ENCODE peak calls at places on chromosomes 7 and 10, in six cellular contexts. J is adrenal gland, S is heart left ventricle, R is suprapubic skin, A is right lobe of liver, Y is spleen. V is an unnamed sample.

GRCh38 chr7:23298141-23298851 is 843 bp upstream of the MALSU1 start:
- DNase-seq in S (no peak), J (no peak), Y (no peak), R (no peak), A (no peak), V (no peak)

GRCh38 chr7:1040790-1041189 is 3.6 kb upstream of the GPR146 start:
- DNase-seq in Y (peak; percentile 75), A (no peak), S (no peak), R (no peak), J (no peak), V (no peak)

GRCh38 chr7:106421181-106421762 is 136.5 kb upstream of the NAMPT start:
- DNase-seq in R (peak; percentile 86), J (peak; percentile 86), A (peak; percentile 72), S (peak; percentile 79), Y (peak; percentile 82), V (no peak)

GRCh38 chr10:86970152-86970886 is 2.0 kb downstream of the ADIRF start:
- DNase-seq in Y (peak; percentile 88), A (no peak), J (peak; percentile 74), R (peak; percentile 91), S (peak; percentile 90), V (peak; percentile 69)

GRCh38 chr10:126969310-126969709 is 64.1 kb downstream of the DOCK1 start:
- DNase-seq in A (no peak), Y (no peak), R (peak; percentile 65), J (no peak), S (no peak), V (peak; percentile 52)

GRCh38 chr10:124534231-124534798 is 72.7 kb downstream of the LHPP start:
- DNase-seq in Y (peak; percentile 92), J (peak; percentile 69), R (no peak), A (no peak), S (peak; percentile 60), V (no peak)

GRCh38 chr10:29839826-29840515 is 205.2 kb upstream of the SVIL start:
- DNase-seq in S (no peak), J (no peak), Y (no peak), R (no peak), A (no peak), V (no peak)

GRCh38 chr10:78973901-78974408 is 94.8 kb upstream of the ZMIZ1 start:
- DNase-seq in Y (peak; percentile 88), R (peak; percentile 88), S (peak; percentile 84), J (peak; percentile 89), A (no peak), V (no peak)

GRCh38 chr7:38223311-38223710 is 45.3 kb downstream of the STARD3NL start:
- DNase-seq in R (no peak), S (no peak), J (no peak), Y (no peak), A (no peak), V (no peak)

GRCh38 chr10:89342219-89342966 is 14.6 kb downstream of the IFIT3 start:
- DNase-seq in Y (no peak), A (peak; percentile 66), S (peak; percentile 61), R (peak; percentile 85), J (peak; percentile 92), V (no peak)

GRCh38 chr7:154423219-154423618 is 371.0 kb downstream of the DPP6 start:
- DNase-seq in S (no peak), R (no peak), A (no peak), Y (no peak), J (no peak), V (no peak)

GRCh38 chr7:120185940-120186682 is 86.9 kb upstream of the KCND2 start:
- DNase-seq in J (no peak), S (no peak), A (no peak), R (no peak), Y (no peak), V (no peak)

GRCh38 chr10:3123571-3124411 is 48.8 kb downstream of the PITRM1 start:
- DNase-seq in R (no peak), Y (no peak), A (no peak), J (no peak), S (peak; percentile 77), V (no peak)

GRCh38 chr10:48442809-48443177 is 136.3 kb downstream of the MAPK8 start:
- DNase-seq in S (no peak), R (no peak), J (no peak), Y (peak; percentile 51), A (no peak), V (no peak)

GRCh38 chr7:30596043-30596641 is 1.5 kb downstream of the GARS1 start:
- DNase-seq in J (no peak), Y (no peak), R (no peak), S (no peak), A (no peak), V (no peak)

GRCh38 chr10:109978481-109978880 is 29.3 kb upstream of the ADD3 start:
- DNase-seq in S (peak; percentile 34), Y (no peak), J (peak; percentile 38), A (no peak), R (no peak), V (peak; percentile 83)

GRCh38 chr7:2084331-2084730 is 148.4 kb downstream of the MAD1L1 start:
- DNase-seq in Y (no peak), A (no peak), J (no peak), S (no peak), R (no peak), V (no peak)

GRCh38 chr10:51203359-51203758 is 129.1 kb downstream of the PRKG1 start:
- DNase-seq in J (no peak), A (no peak), R (no peak), Y (no peak), S (no peak), V (no peak)

GRCh38 chr10:124866812-124867211 is 65.2 kb downstream of the ABRAXAS2 start:
- DNase-seq in A (peak; percentile 80), J (no peak), Y (no peak), S (no peak), R (no peak), V (no peak)

GRCh38 chr10:77501846-77502251 is 135.8 kb downstream of the KCNMA1 start:
- DNase-seq in A (no peak), S (no peak), R (no peak), J (no peak), Y (no peak), V (no peak)
- TF ChIP-seq CTCF in A (no peak), S (no peak), R (no peak), J (no peak), Y (no peak), V (no peak)

GRCh38 chr7:25967278-25968204 is 184.5 kb upstream of the NFE2L3 start:
- DNase-seq in S (no peak), R (no peak), A (no peak), J (no peak), Y (no peak), V (no peak)
- H3K4me1 ChIP-seq in S (no peaks in the 10 kb centered on the region), R (peaks cover 9% of the 10 kb centered on the region), A (peaks cover 21% of the 10 kb centered on the region), J (no peaks in the 10 kb centered on the region), Y (peaks cover 33% of the 10 kb centered on the region), V (peaks cover 6% of the 10 kb centered on the region)

GRCh38 chr7:129501760-129502707 is at the start of gene SMKR1:
- DNase-seq in J (peak; percentile 79), A (peak; percentile 86), Y (peak; percentile 98), S (peak; percentile 51), R (peak; percentile 83), V (peak; percentile 83)
- TF ChIP-seq POLR2A in J (peak; percentile 32), A (no peak), Y (no peak), S (no peak), R (no peak), V (no peak)

DNA sequence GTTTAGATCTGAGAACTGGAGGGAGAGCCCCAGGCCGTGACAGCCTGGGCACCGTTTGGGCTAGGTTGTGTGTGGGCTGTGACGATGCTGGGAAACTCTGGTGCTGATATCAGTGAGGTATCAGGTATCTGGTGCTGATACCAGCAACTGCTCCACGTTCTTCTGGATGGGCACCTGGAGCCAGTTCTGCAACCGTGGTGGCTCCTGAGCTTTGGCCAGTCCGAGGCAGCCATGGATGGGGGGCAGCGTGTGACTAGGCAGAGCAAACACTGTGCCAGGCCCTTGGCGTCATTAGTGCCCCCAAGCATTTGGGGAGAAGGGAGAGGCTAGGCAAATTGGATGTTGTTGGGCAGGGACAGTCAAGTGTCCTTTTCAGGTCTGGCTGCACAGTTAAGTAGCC is 57.9 kb downstream of the ZNF467 start:
- DNase-seq in Y (peak; percentile 80), S (no peak), A (no peak), R (no peak), J (peak; percentile 12), V (no peak)
- TF ChIP-seq CTCF in Y (no peak), S (no peak), A (no peak), R (no peak), J (no peak), V (no peak)

DNA sequence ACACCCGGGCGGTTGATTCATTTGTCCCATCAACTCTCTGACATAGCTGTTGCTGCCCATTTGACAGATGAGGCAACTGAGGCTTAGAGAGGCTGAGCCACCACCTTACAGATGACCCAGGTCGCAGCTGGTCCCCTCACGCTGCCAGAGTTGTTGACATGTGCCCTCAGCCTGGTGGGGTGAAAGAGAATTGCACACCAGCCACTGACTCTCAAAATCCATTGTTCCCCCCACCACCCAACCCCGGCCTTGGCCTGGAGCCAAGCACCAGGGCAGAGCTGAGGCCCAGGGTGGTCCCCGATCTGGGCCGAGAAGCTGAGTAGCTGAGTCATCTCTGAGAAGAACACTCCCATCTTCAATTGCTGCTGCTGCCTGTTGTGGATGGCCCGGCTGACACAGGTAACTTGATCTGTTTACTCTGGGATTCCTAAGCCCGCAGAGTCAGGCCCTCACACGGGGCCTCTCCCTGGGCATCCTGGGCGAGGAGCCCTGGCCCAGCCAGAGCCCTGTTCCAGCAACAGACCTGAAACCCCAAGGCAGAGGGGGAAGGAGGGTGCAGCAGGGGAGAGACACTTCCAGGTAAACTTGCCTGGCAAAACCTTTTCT is 27.5 kb downstream of the PVRIG start:
- DNase-seq in R (no peak), Y (no peak), S (no peak), J (peak; percentile 34), A (no peak), V (no peak)
- H3K4me1 ChIP-seq in R (peaks cover 5% of the 10 kb centered on the region), Y (peaks cover 15% of the 10 kb centered on the region), S (no peaks in the 10 kb centered on the region), J (peaks cover 10% of the 10 kb centered on the region), A (no peaks in the 10 kb centered on the region), V (no peaks in the 10 kb centered on the region)